ENCODE peak calls at places on chromosome 10, in ten cellular contexts. Q is CD8-positive, alpha-beta T cell; W is SK-N-SH; A is activated naive CD4-positive, alpha-beta T cell treated with anti-CD3 and anti-CD28 coated beads, Interleukin-2, amount 50 U/mL, for 16 hours; Z is tibial nerve; U is NCI-H1105; Y is activated CD8-positive, alpha-beta memory T cell treated with anti-CD3 and anti-CD28 coated beads, Interleukin-2, amount 10 ng/mL, durations not matched to agents 7 days and 5 days; G is spleen; K is sciatic nerve; J is Kasumi-1. O is an unnamed sample.

GRCh38 chr10:101062231-101063161 is 707 bp downstream of the KAZALD1 start:
- DNase-seq in Q (no peak), W (peak), A (peak), Z (no peak), U (peak), Y (peak), G (peak), K (peak), J (peak), O (no peak)

GRCh38 chr10:5944389-5945202 is 32.7 kb downstream of the IL15RA start:
- DNase-seq in Q (no peak), W (no peak), A (no peak), Z (peak), U (no peak), Y (no peak), G (no peak), K (peak), J (no peak), O (no peak)

GRCh38 chr10:131444286-131444685 is 132.8 kb upstream of the TCERG1L start:
- DNase-seq in Q (no peak), W (no peak), A (no peak), Z (no peak), U (no peak), Y (no peak), G (peak), K (no peak), J (no peak), O (no peak)

GRCh38 chr10:131806646-131807317 is 94.0 kb upstream of the PPP2R2D start:
- DNase-seq in Q (no peak), W (no peak), A (no peak), Z (no peak), U (no peak), Y (peak), G (no peak), K (no peak), J (no peak), O (no peak)

GRCh38 chr10:96678725-96679124 is 41.6 kb downstream of the PIK3AP1 start:
- DNase-seq in Q (no peak), W (no peak), A (no peak), Z (no peak), U (no peak), Y (no peak), G (no peak), K (no peak), J (no peak), O (no peak)

GRCh38 chr10:123972481-123973401 is 81.1 kb upstream of the CPXM2 start:
- DNase-seq in Q (no peak), W (peak), A (no peak), Z (no peak), U (no peak), Y (no peak), G (no peak), K (no peak), J (no peak), O (no peak)

GRCh38 chr10:118046491-118047362 is at the start of gene RAB11FIP2:
- DNase-seq in Q (peak), W (peak), A (peak), Z (peak), U (peak), Y (peak), G (peak), K (peak), J (peak), O (peak)

GRCh38 chr10:110535958-110536891 is 31.3 kb upstream of the SMC3 start:
- DNase-seq in Q (peak), W (no peak), A (peak), Z (no peak), U (no peak), Y (peak), G (peak), K (no peak), J (peak), O (no peak)

GRCh38 chr10:43170491-43170890 is 32.2 kb downstream of the CSGALNACT2 start:
- DNase-seq in Q (no peak), W (no peak), A (no peak), Z (no peak), U (no peak), Y (no peak), G (no peak), K (no peak), J (no peak), O (no peak)

GRCh38 chr10:113991091-113991860 is 52.4 kb upstream of the ADRB1 start:
- DNase-seq in Q (no peak), W (no peak), A (no peak), Z (no peak), U (no peak), Y (peak), G (no peak), K (no peak), J (no peak), O (no peak)

GRCh38 chr10:110311357-110311949 is 6.7 kb upstream of the SMNDC1 start:
- DNase-seq in Q (no peak), W (peak), A (peak), Z (no peak), U (peak), Y (peak), G (no peak), K (no peak), J (peak), O (no peak)

GRCh38 chr10:47340613-47341170 is 7.5 kb upstream of the RBP3 start:
- DNase-seq in Q (peak), W (peak), A (peak), Z (peak), U (no peak), Y (peak), G (peak), K (peak), J (peak), O (peak)

GRCh38 chr10:22315455-22316285 is 518 bp upstream of the COMMD3 start:
- DNase-seq in Q (no peak), W (peak), A (no peak), Z (peak), U (no peak), Y (no peak), G (no peak), K (no peak), J (peak), O (no peak)

GRCh38 chr10:68271104-68271882 is 39.4 kb upstream of the ATOH7 start:
- DNase-seq in Q (no peak), W (no peak), A (no peak), Z (no peak), U (no peak), Y (no peak), G (no peak), K (no peak), J (no peak), O (peak)

GRCh38 chr10:119441151-119441821 is 101.2 kb downstream of the RGS10 start:
- DNase-seq in Q (no peak), W (no peak), A (no peak), Z (no peak), U (no peak), Y (no peak), G (no peak), K (peak), J (no peak), O (no peak)

GRCh38 chr10:43966571-43966965 is 317.9 kb upstream of the ZNF32 start:
- DNase-seq in Q (no peak), W (no peak), A (no peak), Z (no peak), U (no peak), Y (no peak), G (peak), K (peak), J (no peak), O (no peak)

GRCh38 chr10:10544890-10545289 is 472.8 kb upstream of the CELF2 start:
- DNase-seq in Q (no peak), W (no peak), A (no peak), Z (no peak), U (no peak), Y (no peak), G (no peak), K (no peak), J (no peak), O (no peak)

GRCh38 chr10:34737772-34738169 is 77.3 kb downstream of the PARD3 start:
- DNase-seq in Q (no peak), W (no peak), A (no peak), Z (no peak), U (no peak), Y (no peak), G (no peak), K (no peak), J (no peak), O (no peak)

GRCh38 chr10:47026301-47027107 is 115.3 kb downstream of the PTPN20 start:
- DNase-seq in Q (no peak), W (no peak), A (no peak), Z (no peak), U (no peak), Y (no peak), G (peak), K (peak), J (no peak), O (peak)

GRCh38 chr10:124364674-124365073 is 54.0 kb downstream of the OAT start:
- DNase-seq in Q (no peak), W (no peak), A (no peak), Z (no peak), U (no peak), Y (no peak), G (peak), K (no peak), J (no peak), O (no peak)

GRCh38 chr10:13994932-13995331 is 335.8 kb downstream of the FRMD4A start:
- DNase-seq in Q (no peak), W (no peak), A (no peak), Z (no peak), U (no peak), Y (no peak), G (no peak), K (no peak), J (no peak), O (no peak)

GRCh38 chr10:111347386-111348005 is 270.7 kb downstream of the ADRA2A start:
- DNase-seq in Q (no peak), W (no peak), A (no peak), Z (no peak), U (no peak), Y (no peak), G (no peak), K (no peak), J (no peak), O (no peak)

GRCh38 chr10:31677198-31678138 is 251.2 kb downstream of the ARHGAP12 start:
- DNase-seq in Q (no peak), W (no peak), A (no peak), Z (no peak), U (no peak), Y (no peak), G (no peak), K (no peak), J (no peak), O (no peak)

O was measured in D721Med.